ENCODE peak calls at places on chromosomes 2 and 18, in four cellular contexts. One of them, this sample, is unnamed.

GRCh38 chr2:20643826-20644225 is 7.1 kb downstream of the HS1BP3 start:
- DNase-seq in brain microvascular endothelial cell: no peak
- DNase-seq in A549: no peak
- DNase-seq in osteoblast: no peak
- DNase-seq in this sample: no peak

GRCh38 chr2:39099820-39100728 is 20.8 kb downstream of the SOS1 start:
- DNase-seq in osteoblast: no peak
- DNase-seq in A549: no peak
- DNase-seq in brain microvascular endothelial cell: no peak
- DNase-seq in this sample: no peak

GRCh38 chr2:4354678-4355077 is 651.3 kb downstream of the DCDC2C start:
- DNase-seq in osteoblast: no peak
- DNase-seq in brain microvascular endothelial cell: peak
- DNase-seq in A549: no peak
- DNase-seq in this sample: peak

GRCh38 chr2:168699834-168700417 is 102.5 kb upstream of the NOSTRIN start:
- DNase-seq in brain microvascular endothelial cell: peak
- DNase-seq in osteoblast: no peak
- DNase-seq in A549: no peak
- DNase-seq in this sample: no peak

GRCh38 chr2:97967216-97967592 is 28.5 kb downstream of the TMEM131 start:
- DNase-seq in A549: no peak
- DNase-seq in brain microvascular endothelial cell: no peak
- DNase-seq in osteoblast: no peak
- DNase-seq in this sample: no peak

GRCh38 chr2:134284119-134284670 is 30.3 kb downstream of the MGAT5 start:
- DNase-seq in brain microvascular endothelial cell: no peak
- DNase-seq in osteoblast: no peak
- DNase-seq in A549: no peak
- DNase-seq in this sample: no peak

GRCh38 chr2:232476791-232477190 is 10.8 kb downstream of the ECEL1 start:
- DNase-seq in brain microvascular endothelial cell: no peak
- DNase-seq in osteoblast: peak
- DNase-seq in A549: no peak
- DNase-seq in this sample: no peak

GRCh38 chr2:219570194-219570923 is 980 bp downstream of the OBSL1 start:
- DNase-seq in osteoblast: peak
- DNase-seq in brain microvascular endothelial cell: no peak
- DNase-seq in A549: peak
- DNase-seq in this sample: no peak

GRCh38 chr2:30208453-30208852 is 22.9 kb upstream of the LBH start:
- DNase-seq in brain microvascular endothelial cell: peak
- DNase-seq in osteoblast: no peak
- DNase-seq in A549: peak
- DNase-seq in this sample: peak

GRCh38 chr2:170014769-170015168 is 163.2 kb upstream of the MYO3B start:
- DNase-seq in osteoblast: no peak
- DNase-seq in brain microvascular endothelial cell: no peak
- DNase-seq in A549: no peak
- DNase-seq in this sample: no peak

GRCh38 chr2:88626171-88627054 is 851 bp downstream of the EIF2AK3 start:
- DNase-seq in osteoblast: no peak
- DNase-seq in brain microvascular endothelial cell: no peak
- DNase-seq in A549: peak
- DNase-seq in this sample: no peak

GRCh38 chr2:75162897-75163296 is 36.4 kb downstream of the TACR1 start:
- DNase-seq in brain microvascular endothelial cell: no peak
- DNase-seq in A549: no peak
- DNase-seq in osteoblast: no peak
- DNase-seq in this sample: no peak

DNA sequence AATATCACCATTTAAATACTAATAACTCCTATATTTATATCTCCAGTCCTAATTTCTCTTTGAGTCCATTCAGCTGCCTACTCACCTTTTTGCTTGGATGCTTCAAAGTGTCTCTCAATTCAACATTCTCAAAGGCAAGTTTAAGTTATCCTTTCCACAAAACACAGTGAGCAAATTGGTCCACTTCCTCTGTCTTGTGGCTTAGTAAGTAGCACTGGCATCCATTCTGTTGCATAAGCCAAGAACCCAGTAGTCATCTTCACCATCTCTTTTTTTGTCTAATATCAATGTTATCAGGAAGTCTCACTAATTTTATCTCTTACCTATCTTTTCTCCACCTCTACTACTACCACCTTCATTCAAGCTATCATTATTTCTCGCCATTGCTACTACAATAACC is 27.4 kb upstream of the IL1RL1 start:
- DNase-seq in osteoblast: no peak
- DNase-seq in A549: no peak
- DNase-seq in brain microvascular endothelial cell: no peak
- DNase-seq in this sample: no peak
- TF ChIP-seq CTCF in osteoblast: no peak
- TF ChIP-seq CTCF in A549: no peak
- TF ChIP-seq CTCF in brain microvascular endothelial cell: no peak
- TF ChIP-seq CTCF in this sample: no peak

GRCh38 chr2:145221511-145221910 is 701.6 kb upstream of the ZEB2 start:
- DNase-seq in brain microvascular endothelial cell: no peak
- DNase-seq in osteoblast: no peak
- DNase-seq in A549: no peak
- DNase-seq in this sample: no peak
- H3K4me3 ChIP-seq in brain microvascular endothelial cell: no peak
- H3K4me3 ChIP-seq in osteoblast: no peak
- H3K4me3 ChIP-seq in A549: no peak
- H3K4me3 ChIP-seq in this sample: no peak

GRCh38 chr18:11729556-11729955 is 40.5 kb downstream of the GNAL start:
- DNase-seq in brain microvascular endothelial cell: no peak
- DNase-seq in A549: no peak
- DNase-seq in osteoblast: no peak
- DNase-seq in this sample: no peak

GRCh38 chr18:11733031-11733430 is 44.0 kb downstream of the GNAL start:
- DNase-seq in brain microvascular endothelial cell: peak
- DNase-seq in A549: peak
- DNase-seq in osteoblast: peak
- DNase-seq in this sample: no peak

GRCh38 chr18:11726556-11726955 is 37.5 kb downstream of the GNAL start:
- DNase-seq in A549: no peak
- DNase-seq in brain microvascular endothelial cell: no peak
- DNase-seq in osteoblast: no peak
- DNase-seq in this sample: no peak

DNA sequence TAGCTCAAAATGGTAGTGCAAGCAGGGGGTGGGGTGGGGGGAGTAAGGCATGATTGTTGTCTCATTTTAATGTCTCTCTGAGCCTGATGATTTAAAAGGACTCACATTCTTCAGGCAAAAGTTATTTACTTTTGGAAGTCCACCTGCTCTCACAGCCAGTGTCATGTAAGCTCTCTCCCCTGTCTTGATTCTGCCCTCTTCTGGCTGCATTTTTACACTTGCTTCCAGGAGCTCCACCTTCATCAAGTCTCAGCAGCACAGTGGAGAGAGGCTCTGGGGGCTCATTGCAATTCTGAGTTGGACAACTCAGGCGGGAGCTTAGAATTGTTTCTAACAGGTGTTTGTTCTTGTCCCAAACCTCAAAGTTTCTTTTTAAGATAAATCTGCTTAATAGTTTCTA is 39.2 kb downstream of the GNAL start:
- DNase-seq in osteoblast: no peak
- DNase-seq in brain microvascular endothelial cell: peak
- DNase-seq in A549: no peak
- DNase-seq in this sample: no peak
- TF ChIP-seq CTCF in osteoblast: peak
- TF ChIP-seq CTCF in brain microvascular endothelial cell: peak
- TF ChIP-seq CTCF in A549: peak
- TF ChIP-seq CTCF in this sample: peak

DNA sequence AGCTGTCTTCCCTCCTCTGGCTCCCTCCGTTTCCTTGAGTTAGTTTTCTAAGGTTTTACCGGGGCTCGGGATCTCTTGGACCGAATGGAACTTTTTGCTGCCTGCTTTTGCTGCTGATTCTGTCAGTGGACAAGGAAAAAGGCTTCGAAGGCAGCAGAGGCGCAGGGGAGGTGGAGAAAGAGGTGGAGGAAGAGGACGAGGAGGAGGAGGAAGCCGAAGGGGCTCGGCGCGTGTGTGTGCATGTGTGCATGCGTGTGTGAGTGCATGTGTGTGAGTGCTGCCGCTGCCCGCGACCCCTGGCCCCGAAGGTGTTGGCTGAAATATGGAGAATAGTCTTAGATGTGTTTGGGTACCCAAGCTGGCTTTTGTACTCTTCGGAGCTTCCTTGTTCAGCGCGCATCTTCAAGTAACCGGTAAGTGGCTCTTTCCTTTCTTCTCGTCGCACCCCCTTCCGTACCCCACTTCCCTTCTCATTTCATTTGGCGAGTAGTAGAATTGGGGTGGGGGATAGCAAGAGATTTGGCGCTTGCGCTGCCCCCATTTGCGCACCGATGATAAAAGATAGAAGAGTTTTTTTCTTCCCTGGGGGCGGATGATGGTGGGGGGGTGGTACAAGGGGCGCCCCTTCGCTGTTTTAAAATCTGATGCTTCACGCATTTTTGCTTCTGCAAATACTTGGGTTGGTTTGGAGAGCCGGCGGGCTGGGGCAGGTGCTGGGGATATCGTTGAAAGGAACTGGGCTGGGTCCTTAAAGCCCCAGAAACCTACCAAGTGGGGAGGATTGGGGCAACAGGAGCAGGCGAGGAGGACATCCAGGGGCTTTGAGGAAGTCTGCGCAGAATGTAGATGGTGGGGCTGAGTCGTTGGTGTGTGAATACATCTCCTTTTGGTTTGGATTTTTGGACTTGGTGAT is 725 bp downstream of the DCC start:
- DNase-seq in A549: no peak
- DNase-seq in brain microvascular endothelial cell: no peak
- DNase-seq in osteoblast: no peak
- DNase-seq in this sample: no peak
- H3K4me3 ChIP-seq in A549: peak
- H3K4me3 ChIP-seq in brain microvascular endothelial cell: peak
- H3K4me3 ChIP-seq in osteoblast: no peak
- H3K4me3 ChIP-seq in this sample: no peak

GRCh38 chr2:73260338-73260984 is 23.8 kb downstream of the FBXO41 start:
- DNase-seq in A549: peak
- DNase-seq in osteoblast: peak
- DNase-seq in brain microvascular endothelial cell: peak
- DNase-seq in this sample: no peak
- TF ChIP-seq CTCF in A549: peak
- TF ChIP-seq CTCF in osteoblast: peak
- TF ChIP-seq CTCF in brain microvascular endothelial cell: peak
- TF ChIP-seq CTCF in this sample: no peak

GRCh38 chr2:119537792-119538191 is 6.5 kb upstream of the CFAP221 start:
- DNase-seq in brain microvascular endothelial cell: no peak
- DNase-seq in A549: no peak
- DNase-seq in osteoblast: no peak
- DNase-seq in this sample: no peak
- H3K4me3 ChIP-seq in brain microvascular endothelial cell: no peak
- H3K4me3 ChIP-seq in A549: no peak
- H3K4me3 ChIP-seq in osteoblast: no peak
- H3K4me3 ChIP-seq in this sample: no peak

DNA sequence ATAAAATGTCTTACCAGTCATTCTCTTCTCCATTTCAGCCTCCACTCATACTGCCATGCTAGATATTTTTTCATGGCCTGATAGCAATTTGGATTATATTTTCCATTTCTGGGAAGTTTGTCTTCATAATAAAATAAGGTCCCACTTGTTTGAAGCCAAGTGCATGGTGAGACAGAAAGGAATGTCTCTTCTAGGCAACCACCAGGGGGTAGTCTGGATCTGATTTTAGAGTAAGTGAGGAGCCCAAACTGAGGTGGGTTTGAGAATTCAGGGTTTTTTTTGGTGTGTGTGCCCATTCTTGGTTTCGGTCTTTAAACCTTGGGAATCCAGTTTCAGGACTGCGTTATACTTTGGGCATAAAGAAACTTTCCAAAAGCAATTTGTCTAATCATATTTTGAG is 315.5 kb downstream of the RPRM start:
- DNase-seq in osteoblast: peak
- DNase-seq in A549: no peak
- DNase-seq in brain microvascular endothelial cell: no peak
- DNase-seq in this sample: peak
- TF ChIP-seq CTCF in osteoblast: no peak
- TF ChIP-seq CTCF in A549: peak
- TF ChIP-seq CTCF in brain microvascular endothelial cell: peak
- TF ChIP-seq CTCF in this sample: peak